ENCODE peak calls at places on chromosomes 1 and 21, in five cellular contexts. I is brain microvascular endothelial cell; M is HEK293T; W is stimulated activated CD4-positive, alpha-beta T cell treated with anti-CD3 and anti-CD28 coated beads, Interleukin-4, amount 100 ng/mL, for 24 hours; V is epithelial cell of esophagus. F is an unnamed sample.

GRCh38 chr1:77768006-77768405 is 8.4 kb upstream of the USP33 start:
- DNase-seq in I (no peak), M (no peak), W (no peak), V (peak), F (no peak)

GRCh38 chr1:20819818-20820217 is 32.7 kb upstream of the HP1BP3 start:
- DNase-seq in I (no peak), M (no peak), W (no peak), V (no peak), F (no peak)

GRCh38 chr1:56797079-56797685 is 22.0 kb downstream of the FYB2 start:
- DNase-seq in I (no peak), M (no peak), W (no peak), V (peak), F (no peak)

GRCh38 chr1:241376711-241377110 is 19.7 kb upstream of the RGS7 start:
- DNase-seq in I (no peak), M (no peak), W (no peak), V (no peak), F (no peak)

GRCh38 chr1:86913399-86913895 is 479 bp downstream of the SELENOF start:
- DNase-seq in I (peak), M (no peak), W (peak), V (peak), F (peak)

GRCh38 chr1:154431586-154432373 is 26.6 kb downstream of the IL6R start:
- DNase-seq in I (peak), M (no peak), W (peak), V (peak), F (peak)

GRCh38 chr1:84298336-84298687 is 3.2 kb upstream of the SAMD13 start:
- DNase-seq in I (no peak), M (peak), W (peak), V (peak), F (peak)

GRCh38 chr1:216456682-216457081 is 33.4 kb upstream of the USH2A start:
- DNase-seq in I (peak), M (peak), W (no peak), V (peak), F (no peak)

GRCh38 chr1:145891587-145892485 is 6.2 kb upstream of the ANKRD35 start:
- DNase-seq in I (peak), M (peak), W (peak), V (peak), F (peak)

GRCh38 chr1:229669333-229669732 is 43.3 kb downstream of the URB2 start:
- DNase-seq in I (peak), M (peak), W (no peak), V (no peak), F (no peak)

GRCh38 chr1:205141236-205142104 is 19.7 kb upstream of the RBBP5 start:
- DNase-seq in I (peak), M (peak), W (peak), V (peak), F (peak)

GRCh38 chr1:7975212-7975865 is 13.8 kb downstream of the PARK7 start:
- DNase-seq in I (peak), M (peak), W (peak), V (peak), F (peak)

GRCh38 chr1:112515311-112516009 is 6.7 kb downstream of the WNT2B start:
- DNase-seq in I (peak), M (no peak), W (no peak), V (no peak), F (no peak)

GRCh38 chr1:223135176-223135575 is 7.9 kb downstream of the TLR5 start:
- DNase-seq in I (peak), M (no peak), W (no peak), V (peak), F (no peak)

GRCh38 chr1:84301759-84302380 is 362 bp downstream of the SAMD13 start:
- DNase-seq in I (no peak), M (no peak), W (no peak), V (no peak), F (no peak)

GRCh38 chr1:63322248-63322943 is at the start of gene FOXD3:
- DNase-seq in I (no peak), M (peak), W (no peak), V (peak), F (peak)

GRCh38 chr1:170214980-170215910 is 69.5 kb downstream of the NTMT2 start:
- DNase-seq in I (no peak), M (no peak), W (no peak), V (no peak), F (no peak)

GRCh38 chr1:16981269-16981849 is 939 bp upstream of the MFAP2 start:
- DNase-seq in I (peak), M (no peak), W (no peak), V (peak), F (peak)

GRCh38 chr1:46613661-46614603 is 2.7 kb downstream of the MOB3C start:
- DNase-seq in I (peak), M (no peak), W (peak), V (peak), F (peak)

GRCh38 chr1:46558141-46558963 is 6.9 kb upstream of the KNCN start:
- DNase-seq in I (no peak), M (no peak), W (no peak), V (no peak), F (no peak)

GRCh38 chr1:63411081-63411480 is 43.7 kb downstream of the ALG6 start:
- DNase-seq in I (no peak), M (no peak), W (no peak), V (no peak), F (no peak)

GRCh38 chr1:114454539-114454938 is 56.5 kb downstream of the TRIM33 start:
- DNase-seq in I (no peak), M (no peak), W (no peak), V (no peak), F (no peak)

GRCh38 chr1:176843352-176844297 is 320.9 kb downstream of the ASTN1 start:
- DNase-seq in I (no peak), M (peak), W (no peak), V (peak), F (no peak)

GRCh38 chr1:202964755-202965440 is 2.2 kb downstream of the CYB5R1 start:
- DNase-seq in I (peak), M (no peak), W (no peak), V (peak), F (no peak)

GRCh38 chr1:7109901-7110300 is 324.6 kb downstream of the CAMTA1 start:
- DNase-seq in I (no peak), M (no peak), W (no peak), V (peak), F (no peak)

GRCh38 chr1:111197598-111198289 is 2.7 kb downstream of the DENND2D start:
- DNase-seq in I (peak), M (peak), W (peak), V (peak), F (peak)

GRCh38 chr1:20370628-20371200 is 80.0 kb downstream of the VWA5B1 start:
- DNase-seq in I (no peak), M (no peak), W (no peak), V (no peak), F (no peak)

GRCh38 chr1:21325231-21325718 is 35.0 kb upstream of the ECE1 start:
- DNase-seq in I (no peak), M (no peak), W (no peak), V (no peak), F (peak)

GRCh38 chr21:42186591-42186990 is 32.3 kb upstream of the ABCG1 start:
- DNase-seq in I (no peak), M (no peak), W (no peak), V (no peak), F (no peak)

GRCh38 chr21:36454079-36454478 is 25.8 kb downstream of the CLDN14 start:
- DNase-seq in I (no peak), M (no peak), W (no peak), V (no peak), F (no peak)

GRCh38 chr1:47986741-47987140 is 10.4 kb downstream of the TRABD2B start:
- DNase-seq in I (no peak), M (no peak), W (no peak), V (no peak), F (no peak)

GRCh38 chr1:99170516-99170915 is 93.8 kb upstream of the PLPPR4 start:
- DNase-seq in I (no peak), M (no peak), W (no peak), V (peak), F (no peak)

GRCh38 chr1:32195972-32196823 is 4.2 kb upstream of the CCDC28B start:
- DNase-seq in I (no peak), M (no peak), W (no peak), V (no peak), F (no peak)

GRCh38 chr1:167617950-167618269 is 12.1 kb upstream of the RCSD1 start:
- DNase-seq in I (no peak), M (no peak), W (no peak), V (no peak), F (no peak)

GRCh38 chr1:168824418-168824817 is 95.4 kb upstream of the DPT start:
- DNase-seq in I (no peak), M (no peak), W (no peak), V (no peak), F (peak)

GRCh38 chr1:226157761-226158316 is 28.7 kb downstream of the ACBD3 start:
- DNase-seq in I (no peak), M (no peak), W (no peak), V (no peak), F (no peak)